ENCODE peak calls at places on chromosomes 1 and 21, in six cellular contexts. E, O, P, U, X and A are unnamed samples.

GRCh38 chr1:165161130-165161529 is 195.4 kb downstream of the LMX1A start:
- DNase-seq in E (no peak), X (no peak), O (no peak), P (no peak), U (no peak), A (peak)

GRCh38 chr21:27820342-27820741 is 853.5 kb upstream of the ADAMTS5 start:
- DNase-seq in P (no peak), E (no peak), O (no peak), U (no peak), X (no peak), A (no peak)

GRCh38 chr1:48876221-48876785 is 99.6 kb upstream of the BEND5 start:
- DNase-seq in O (peak), E (no peak), P (no peak), X (peak), U (no peak), A (peak)

GRCh38 chr1:59971464-59971911 is 44.9 kb upstream of the CYP2J2 start:
- DNase-seq in U (peak), O (peak), P (peak), E (no peak), X (peak), A (peak)

GRCh38 chr1:100597069-100597741 is 59.3 kb downstream of the GPR88 start:
- DNase-seq in E (peak), P (no peak), U (no peak), O (peak), X (peak), A (peak)

GRCh38 chr1:235919797-235920475 is 53.2 kb upstream of the LYST start:
- DNase-seq in P (no peak), O (peak), U (no peak), X (peak), E (no peak), A (peak)

GRCh38 chr1:55480396-55480795 is 265.2 kb upstream of the USP24 start:
- DNase-seq in P (no peak), O (no peak), E (no peak), U (no peak), X (no peak), A (no peak)

GRCh38 chr21:42350271-42350885 is 416 bp downstream of the TFF2 start:
- DNase-seq in E (no peak), U (no peak), X (no peak), P (no peak), O (no peak), A (no peak)

GRCh38 chr21:45235488-45235887 is 52.2 kb downstream of the POFUT2 start:
- DNase-seq in O (no peak), P (no peak), E (no peak), X (no peak), U (no peak), A (no peak)

GRCh38 chr21:17775431-17776126 is 43.6 kb downstream of the C21orf91 start:
- DNase-seq in X (no peak), O (no peak), E (no peak), P (no peak), U (no peak), A (no peak)

GRCh38 chr1:234322979-234323378 is 50.3 kb upstream of the COA6 start:
- DNase-seq in E (no peak), P (peak), U (no peak), X (peak), O (peak), A (no peak)

GRCh38 chr1:156095906-156096508 is 13.7 kb upstream of the MEX3A start:
- DNase-seq in U (no peak), O (no peak), X (no peak), E (no peak), P (no peak), A (peak)

GRCh38 chr1:230375795-230376194 is 50.3 kb downstream of the PGBD5 start:
- DNase-seq in P (no peak), O (no peak), U (no peak), X (no peak), E (no peak), A (no peak)

GRCh38 chr1:10338047-10338446 is 60.8 kb upstream of the PGD start:
- DNase-seq in U (peak), E (peak), X (peak), P (peak), O (peak), A (peak)

GRCh38 chr1:89918127-89918793 is 76.7 kb upstream of the ZNF326 start:
- DNase-seq in O (peak), U (no peak), E (peak), X (no peak), P (no peak), A (peak)

GRCh38 chr1:199336745-199337640 is 690.5 kb upstream of the NR5A2 start:
- DNase-seq in U (no peak), P (no peak), E (no peak), X (no peak), O (no peak), A (no peak)

GRCh38 chr1:31715873-31716220 is 12.0 kb upstream of the COL16A1 start:
- DNase-seq in P (no peak), O (no peak), X (no peak), E (no peak), U (no peak), A (no peak)

GRCh38 chr1:20282544-20282943 is 8.1 kb upstream of the VWA5B1 start:
- DNase-seq in U (no peak), O (no peak), E (no peak), P (peak), X (no peak), A (no peak)

GRCh38 chr1:39269791-39270342 is 65.4 kb downstream of the MACF1 start:
- DNase-seq in O (no peak), E (no peak), P (no peak), X (peak), U (no peak), A (peak)

GRCh38 chr1:31951276-31951675 is 13.1 kb upstream of the PTP4A2 start:
- DNase-seq in U (no peak), O (no peak), X (no peak), P (no peak), E (no peak), A (no peak)

GRCh38 chr1:205354259-205354904 is 2.3 kb downstream of the KLHDC8A start:
- DNase-seq in X (peak), O (peak), P (no peak), U (peak), E (no peak), A (peak)

GRCh38 chr1:2168535-2168934 is 26.0 kb downstream of the FAAP20 start:
- DNase-seq in U (no peak), O (no peak), E (no peak), P (no peak), X (no peak), A (no peak)

GRCh38 chr1:167431261-167431908 is 86.9 kb downstream of the CD247 start:
- DNase-seq in X (no peak), E (no peak), P (no peak), U (no peak), O (no peak), A (no peak)

GRCh38 chr1:77961392-77961791 is 17.5 kb downstream of the FUBP1 start:
- DNase-seq in O (peak), X (no peak), U (no peak), P (no peak), E (no peak), A (no peak)

GRCh38 chr1:160408864-160409263 is 8.5 kb downstream of the VANGL2 start:
- DNase-seq in U (no peak), X (no peak), P (no peak), E (no peak), O (no peak), A (no peak)

GRCh38 chr1:185670187-185670627 is 64.0 kb upstream of the HMCN1 start:
- DNase-seq in U (no peak), P (no peak), E (no peak), O (peak), X (peak), A (peak)

GRCh38 chr1:48870596-48870995 is 93.9 kb upstream of the BEND5 start:
- DNase-seq in O (no peak), X (peak), U (no peak), P (no peak), E (no peak), A (peak)

GRCh38 chr1:224211262-224211962 is 28.4 kb downstream of the DEGS1 start:
- DNase-seq in O (peak), U (no peak), X (peak), E (peak), P (no peak), A (peak)

GRCh38 chr1:201375169-201375568 is 2.3 kb downstream of the TNNT2 start:
- DNase-seq in U (no peak), P (no peak), O (no peak), E (no peak), X (no peak), A (no peak)

GRCh38 chr1:98897046-98897445 is 107.6 kb downstream of the PLPPR5 start:
- DNase-seq in E (no peak), O (no peak), X (no peak), U (no peak), P (no peak), A (no peak)

GRCh38 chr21:46355161-46356004 is 31.4 kb downstream of the PCNT start:
- DNase-seq in U (no peak), E (no peak), P (no peak), X (no peak), O (no peak), A (no peak)

GRCh38 chr1:88698140-88698539 is 14.1 kb downstream of the PKN2 start:
- DNase-seq in E (no peak), X (peak), O (peak), P (no peak), U (no peak), A (no peak)

GRCh38 chr1:200029035-200029623 is 1.6 kb downstream of the NR5A2 start:
- DNase-seq in U (no peak), E (no peak), X (no peak), O (peak), P (peak), A (peak)

DNA sequence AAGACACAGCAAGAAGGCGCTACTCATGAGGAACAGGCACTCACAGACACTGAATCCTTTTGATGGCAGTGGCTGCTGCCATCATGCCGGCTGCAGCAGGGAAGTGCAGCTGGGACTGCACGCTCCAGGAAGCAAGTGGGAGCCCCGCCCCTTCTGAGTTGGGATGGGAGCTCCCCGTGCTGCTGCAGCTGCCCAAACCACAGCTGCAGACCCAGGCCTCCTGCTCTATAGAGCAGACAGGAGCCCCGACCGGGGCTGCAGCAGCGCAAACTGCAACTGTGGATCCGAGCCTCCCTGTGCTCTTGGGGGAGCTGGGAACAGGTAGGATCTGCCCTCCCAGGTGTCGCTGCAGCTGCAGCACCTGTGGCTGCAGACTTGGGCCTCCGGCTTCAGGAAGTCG is 65.2 kb upstream of the MARK1 start:
- DNase-seq in P (no peak), E (no peak), U (no peak), X (no peak), O (no peak), A (peak)
- TF ChIP-seq CTCF in P (no peak), E (no peak), U (no peak), X (no peak), O (no peak), A (no peak)

GRCh38 chr21:31326478-31327247 is 17.4 kb downstream of the TIAM1 start:
- DNase-seq in X (peak), E (no peak), U (no peak), P (no peak), O (peak), A (no peak)
- H3K4me3 ChIP-seq in X (no peak), E (no peak), U (no peak), P (no peak), O (no peak), A (no peak)

GRCh38 chr1:58783993-58784757 is at the start of gene JUN:
- DNase-seq in X (peak), U (peak), O (peak), P (peak), E (peak), A (peak)

GRCh38 chr1:58783090-58783992 is 506 bp downstream of the JUN start:
- DNase-seq in X (peak), U (peak), P (peak), E (no peak), O (peak), A (peak)

GRCh38 chr1:58781541-58782307 is 2.1 kb downstream of the JUN start:
- DNase-seq in O (peak), U (peak), E (no peak), P (peak), X (peak), A (peak)

GRCh38 chr1:58780586-58781452 is 3.0 kb downstream of the JUN start:
- DNase-seq in U (no peak), X (peak), P (no peak), O (peak), E (no peak), A (peak)

DNA sequence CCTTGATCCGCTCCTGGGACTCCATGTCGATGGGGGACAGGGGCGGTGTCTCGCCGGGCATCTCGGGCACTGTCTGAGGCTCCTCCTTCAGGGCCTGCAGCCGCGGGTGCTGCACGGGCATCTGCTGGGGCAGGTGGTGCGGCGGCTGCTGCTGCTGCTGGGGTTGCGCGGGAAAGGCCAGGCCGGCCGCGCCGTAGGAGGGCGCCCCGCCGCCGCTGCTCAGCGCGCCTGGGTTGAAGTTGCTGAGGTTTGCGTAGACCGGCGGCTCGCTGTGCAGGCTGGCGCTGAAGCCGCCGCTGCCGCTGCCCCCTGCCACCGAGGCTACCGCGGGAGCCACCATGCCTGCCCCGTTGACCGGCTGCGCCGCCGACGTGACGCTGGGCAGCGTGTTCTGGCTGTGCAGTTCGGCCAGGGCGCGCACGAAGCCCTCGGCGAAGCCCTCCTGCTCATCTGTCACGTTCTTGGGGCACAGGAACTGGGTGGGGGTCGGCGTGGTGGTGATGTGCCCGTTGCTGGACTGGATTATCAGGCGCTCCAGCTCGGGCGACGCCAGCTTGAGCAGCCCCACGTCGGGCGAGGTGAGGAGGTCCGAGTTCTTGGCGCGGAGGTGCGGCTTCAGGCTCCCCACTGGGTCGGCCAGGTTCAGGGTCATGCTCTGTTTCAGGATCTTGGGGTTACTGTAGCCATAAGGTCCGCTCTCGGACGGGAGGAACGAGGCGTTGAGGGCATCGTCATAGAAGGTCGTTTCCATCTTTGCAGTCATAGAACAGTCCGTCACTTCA is 1.3 kb downstream of the JUN start:
- DNase-seq in P (peak), X (peak), U (peak), E (no peak), O (peak), A (peak)
- TF ChIP-seq CTCF in P (no peak), X (no peak), U (peak), E (no peak), O (no peak), A (no peak)

GRCh38 chr1:197813741-197814140 is 38.5 kb upstream of the DENND1B start:
- DNase-seq in U (no peak), P (no peak), X (no peak), O (no peak), E (no peak), A (no peak)
- H3K4me3 ChIP-seq in U (no peak), P (no peak), X (no peak), O (no peak), E (no peak), A (no peak)

GRCh38 chr1:154935749-154936415 is 637 bp downstream of the PMVK start:
- DNase-seq in P (no peak), U (no peak), E (no peak), X (no peak), O (no peak), A (no peak)

GRCh38 chr1:154934358-154934948 is 2.1 kb downstream of the PMVK start:
- DNase-seq in X (no peak), P (no peak), O (no peak), E (no peak), U (no peak), A (no peak)

GRCh38 chr1:154937988-154938386 is 1.5 kb upstream of the PMVK start:
- DNase-seq in O (no peak), P (no peak), E (no peak), X (no peak), U (no peak), A (peak)

GRCh38 chr1:154937051-154937987 is 800 bp upstream of the PMVK start:
- DNase-seq in E (peak), O (peak), P (peak), X (peak), U (peak), A (peak)

GRCh38 chr1:154936416-154937050 is at the start of gene PMVK:
- DNase-seq in X (peak), U (peak), E (peak), P (peak), O (peak), A (peak)
- TF ChIP-seq CTCF in X (peak), U (peak), E (peak), P (peak), O (peak), A (peak)

DNA sequence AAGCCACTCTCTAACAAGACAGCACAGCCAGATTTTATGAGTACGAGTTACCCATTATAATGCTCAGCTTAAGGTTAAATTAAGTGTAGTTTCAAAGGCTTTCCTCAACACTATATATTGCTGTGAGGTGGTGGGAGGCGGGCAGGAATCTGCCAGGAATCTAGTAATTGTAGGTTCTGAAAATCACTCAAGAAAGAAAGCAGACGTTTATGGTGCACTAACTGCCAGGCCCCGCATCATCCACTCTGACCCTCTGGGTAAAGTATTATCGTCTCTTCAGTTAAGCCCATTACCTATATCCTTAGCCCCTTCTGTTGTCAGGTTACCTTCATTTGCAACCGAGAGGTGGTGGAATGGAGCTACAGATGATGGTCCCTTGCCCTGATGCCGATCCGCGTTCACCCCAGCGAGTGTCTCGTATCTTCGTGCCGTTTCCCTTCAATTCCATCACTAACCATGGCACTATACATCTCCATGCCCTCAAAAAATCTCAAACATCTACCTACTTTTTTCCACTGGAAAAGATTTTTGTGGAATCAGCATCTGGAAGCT is 12.4 kb downstream of the HMGN1 start:
- DNase-seq in E (no peak), U (no peak), P (no peak), O (no peak), X (no peak), A (no peak)
- H3K4me3 ChIP-seq in E (no peak), U (no peak), P (no peak), O (no peak), X (no peak), A (no peak)

DNA sequence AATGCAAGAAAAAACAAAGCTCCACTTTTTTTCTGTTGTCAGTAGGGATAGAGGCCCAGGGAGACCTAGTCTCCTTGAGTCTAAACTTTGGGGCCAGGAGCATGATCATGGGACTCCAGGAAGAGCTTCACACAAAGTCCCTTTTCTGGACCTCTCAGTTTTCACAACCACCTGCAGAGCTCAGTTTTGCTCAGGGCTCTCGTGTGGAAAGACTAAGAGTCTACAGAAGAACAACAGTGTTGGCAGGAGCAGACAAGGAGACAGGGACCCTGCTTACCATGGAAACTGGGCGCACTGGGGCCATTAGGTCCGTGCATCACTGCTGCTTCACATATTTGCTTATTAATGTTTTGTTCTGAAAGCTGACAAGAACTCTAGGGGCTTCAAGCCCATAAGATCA is 64.0 kb upstream of the HSD17B7 start:
- DNase-seq in U (no peak), X (no peak), O (no peak), E (no peak), P (no peak), A (no peak)
- TF ChIP-seq CTCF in U (no peak), X (no peak), O (no peak), E (no peak), P (no peak), A (no peak)

DNA sequence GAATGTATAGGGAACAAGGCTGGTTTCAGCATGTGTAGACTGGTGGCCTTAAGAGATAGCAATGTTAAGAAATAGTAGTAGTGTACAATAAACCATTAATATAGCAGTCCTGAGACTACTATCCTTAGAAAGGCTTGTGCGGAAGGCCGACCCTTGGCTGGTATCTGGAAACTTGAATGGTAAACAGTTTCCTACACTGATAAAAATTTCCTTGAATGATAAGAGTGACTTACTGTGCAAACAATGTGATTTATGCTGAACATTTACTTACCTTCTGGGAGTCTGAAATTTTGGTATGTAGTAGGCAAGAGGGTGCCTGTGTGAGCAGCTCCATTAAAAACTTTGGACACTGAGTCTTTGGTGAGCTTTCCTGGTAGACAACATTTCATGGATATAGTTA is 44.7 kb downstream of the MAST2 start:
- DNase-seq in O (no peak), P (no peak), X (no peak), U (no peak), E (no peak), A (no peak)
- H3K4me3 ChIP-seq in O (no peak), P (no peak), X (no peak), U (no peak), E (no peak), A (no peak)

GRCh38 chr1:85576642-85577420 is 3.7 kb upstream of the CCN1 start:
- DNase-seq in U (peak), E (peak), P (peak), X (peak), O (peak), A (peak)
- TF ChIP-seq CTCF in U (peak), E (peak), P (peak), X (peak), O (peak), A (peak)

GRCh38 chr1:67193700-67194099 is 27.4 kb downstream of the IL23R start:
- DNase-seq in P (no peak), U (no peak), E (no peak), X (no peak), O (no peak), A (no peak)
- H3K4me3 ChIP-seq in P (no peak), U (no peak), E (no peak), X (no peak), O (no peak), A (no peak)